ENCODE peak calls at places on chromosomes 11 and 22, in eight cellular contexts. O is Peyer's patch, T is IMR-90, A is tibial nerve, J is ovary, S is sigmoid colon, R is spleen, N is K562. X is an unnamed sample.

GRCh38 chr11:10303558-10304363 is 1.1 kb upstream of the ADM start:
- DNase-seq in R (peak), A (no peak), T (peak), S (no peak), N (no peak), J (peak), O (peak), X (peak)

GRCh38 chr22:38040953-38041759 is 16.0 kb upstream of the PICK1 start:
- DNase-seq in A (no peak), O (no peak), R (no peak), J (no peak), T (peak), S (no peak), N (no peak), X (no peak)

GRCh38 chr11:59551651-59552521 is 40.5 kb downstream of the OR4D9 start:
- DNase-seq in N (peak), T (peak), J (peak), O (no peak), A (no peak), S (peak), R (no peak), X (no peak)

GRCh38 chr11:19259487-19260345 is 19.0 kb upstream of the E2F8 start:
- DNase-seq in N (peak), O (peak), S (no peak), J (peak), A (peak), T (peak), R (peak), X (peak)

GRCh38 chr11:13053255-13053917 is 44.3 kb downstream of the RASSF10 start:
- DNase-seq in N (no peak), A (no peak), T (no peak), S (no peak), J (no peak), O (no peak), R (no peak), X (no peak)

GRCh38 chr11:130403301-130403804 is 25.1 kb downstream of the ADAMTS8 start:
- DNase-seq in T (peak), R (no peak), A (no peak), J (peak), S (peak), O (no peak), N (no peak), X (no peak)

GRCh38 chr11:33291004-33291777 is 34.0 kb downstream of the HIPK3 start:
- DNase-seq in R (no peak), N (no peak), J (no peak), S (no peak), A (no peak), O (no peak), T (peak), X (no peak)

GRCh38 chr11:118897721-118898310 is 14.1 kb downstream of the CXCR5 start:
- DNase-seq in S (peak), A (no peak), R (no peak), N (no peak), T (no peak), J (no peak), O (no peak), X (no peak)

GRCh38 chr11:6298605-6299004 is 21.7 kb downstream of the CAVIN3 start:
- DNase-seq in A (no peak), S (no peak), T (no peak), O (peak), N (no peak), J (no peak), R (no peak), X (no peak)

GRCh38 chr11:33912405-33913361 is 20.8 kb upstream of the LMO2 start:
- DNase-seq in O (no peak), J (no peak), N (peak), R (peak), S (no peak), T (peak), A (no peak), X (no peak)

GRCh38 chr11:33935466-33935865 is 43.6 kb upstream of the LMO2 start:
- DNase-seq in A (no peak), T (no peak), N (no peak), O (no peak), S (no peak), J (no peak), R (no peak), X (no peak)

GRCh38 chr11:14644396-14645246 is 1.0 kb downstream of the PDE3B start:
- DNase-seq in O (peak), J (no peak), N (no peak), T (no peak), A (no peak), R (peak), S (peak), X (peak)
- TF ChIP-seq POLR2A in O (no peak), J (no peak), N (no peak), T (no peak), A (no peak), R (no peak), S (no peak), X (no peak)

GRCh38 chr22:27637604-27638003 is 164.0 kb downstream of the MN1 start:
- DNase-seq in T (peak), R (no peak), A (no peak), N (no peak), J (no peak), S (no peak), O (no peak), X (no peak)
- H3K27ac ChIP-seq in T (no peak), R (no peak), A (no peak), N (no peak), J (no peak), S (no peak), O (no peak), X (no peak)

GRCh38 chr22:31138126-31138525 is 2.2 kb downstream of the PLA2G3 start:
- DNase-seq in O (no peak), T (no peak), J (no peak), N (no peak), R (no peak), A (no peak), S (no peak), X (no peak)

GRCh38 chr22:31139066-31139465 is 1.2 kb downstream of the PLA2G3 start:
- DNase-seq in A (no peak), R (no peak), N (no peak), S (no peak), T (no peak), J (no peak), O (peak), X (no peak)

GRCh38 chr22:31141551-31141950 is 1.2 kb upstream of the PLA2G3 start:
- DNase-seq in S (no peak), T (no peak), A (no peak), J (no peak), R (no peak), O (peak), N (no peak), X (no peak)

GRCh38 chr22:31140746-31141145 is 438 bp upstream of the PLA2G3 start:
- DNase-seq in A (no peak), O (peak), N (no peak), J (no peak), S (no peak), R (no peak), T (no peak), X (no peak)

DNA sequence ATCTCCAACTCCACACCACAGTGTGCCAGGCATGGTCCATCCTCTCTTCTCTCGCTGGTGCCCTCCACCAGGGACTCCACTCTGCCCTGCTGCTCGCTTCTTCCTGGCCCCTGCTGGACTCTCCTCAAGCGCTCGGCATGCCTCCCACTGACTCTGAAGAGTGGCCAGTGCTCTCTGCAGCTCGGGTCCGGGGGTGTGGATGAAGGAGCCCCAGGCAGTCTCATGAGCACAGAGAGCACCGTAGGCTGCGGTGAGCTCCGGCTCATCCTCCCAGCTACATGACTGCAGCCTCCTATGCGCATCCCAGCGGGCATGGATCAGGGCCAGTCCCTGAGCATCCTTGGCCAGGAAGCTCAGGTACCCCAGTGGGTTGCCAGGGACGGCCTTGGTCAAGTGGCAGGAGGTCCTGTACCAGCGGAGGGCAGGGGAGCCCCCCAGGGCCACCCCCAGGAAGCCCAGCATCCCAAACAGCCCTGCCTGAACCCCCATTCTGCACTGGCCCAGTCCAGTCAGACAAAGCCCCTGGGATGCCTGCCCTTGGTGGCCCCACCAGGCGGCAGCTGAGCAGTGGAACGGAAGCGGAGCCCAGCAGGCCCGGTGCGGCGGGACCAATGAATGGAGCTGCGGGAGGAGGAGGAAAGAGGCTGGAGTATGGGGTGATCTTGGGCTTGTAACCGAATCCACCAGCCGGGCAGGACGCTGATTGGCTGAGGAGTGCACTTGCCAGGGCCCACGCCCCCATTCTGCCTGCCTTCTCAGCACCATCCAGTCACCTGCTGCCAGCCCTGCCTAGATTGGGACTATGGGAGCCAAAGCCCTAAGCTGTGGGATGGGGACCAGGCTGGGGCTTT is at the start of gene PLA2G3:
- DNase-seq in A (no peak), S (no peak), R (no peak), J (no peak), N (peak), O (peak), T (peak), X (peak)
- TF ChIP-seq CTCF in A (no peak), S (no peak), R (no peak), J (no peak), N (no peak), O (no peak), T (peak), X (no peak)

GRCh38 chr11:65915821-65916251 is 3.0 kb downstream of the C11orf68 start:
- DNase-seq in A (peak), J (peak), N (no peak), S (peak), R (peak), O (peak), T (peak), X (peak)
- TF ChIP-seq POLR2A in A (no peak), J (no peak), N (no peak), S (no peak), R (no peak), O (no peak), T (peak), X (peak)

DNA sequence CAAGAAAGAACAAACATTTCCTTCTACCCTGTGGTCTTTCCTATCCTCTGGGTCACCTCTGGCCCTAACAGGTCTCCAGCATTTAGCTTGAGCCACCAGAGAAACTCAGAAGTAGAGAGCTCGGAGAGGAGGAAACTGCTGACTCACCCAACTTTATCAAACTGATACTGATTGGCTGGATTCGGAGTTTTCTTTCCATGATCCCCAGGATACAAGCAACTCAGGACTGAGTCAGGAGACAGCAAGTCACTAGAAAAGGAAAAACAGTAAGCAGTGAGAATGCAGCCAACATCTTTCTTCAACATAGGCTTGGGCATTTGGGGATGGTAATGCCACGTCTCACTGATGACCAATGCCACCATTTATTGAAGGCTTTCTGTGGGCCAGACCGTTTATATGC is 32.7 kb downstream of the THOC5 start:
- DNase-seq in T (peak), S (no peak), J (no peak), N (no peak), O (no peak), A (no peak), R (no peak), X (no peak)
- H3K27ac ChIP-seq in T (peak), S (no peak), J (no peak), N (peak), O (no peak), A (no peak), R (no peak), X (peak)

DNA sequence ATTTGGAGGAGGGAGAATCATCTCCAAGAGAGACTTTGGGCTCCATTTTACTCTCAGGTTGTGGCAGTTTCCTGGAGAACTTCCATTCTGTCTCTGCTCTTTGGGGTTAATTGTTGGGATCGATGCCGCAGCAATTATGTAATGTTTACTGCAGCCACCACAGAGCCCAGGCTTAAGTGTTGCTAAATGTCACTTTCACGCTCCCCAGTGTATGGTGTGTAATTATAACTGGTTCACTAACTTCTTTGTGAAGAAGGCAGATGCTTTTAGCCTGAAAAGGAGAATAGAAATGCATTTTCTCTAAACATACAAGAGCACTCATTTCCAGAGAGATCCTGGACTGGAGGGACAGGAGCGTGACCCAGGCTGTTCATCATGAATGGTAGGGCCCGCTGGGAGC is 132.2 kb upstream of the PLET1 start:
- DNase-seq in O (no peak), R (no peak), A (no peak), T (no peak), S (no peak), N (no peak), J (no peak), X (no peak)
- TF ChIP-seq CTCF in O (no peak), R (no peak), A (no peak), T (no peak), S (no peak), N (no peak), J (no peak), X (no peak)

X was measured in prostate gland.